ENCODE peak calls at places on chromosomes 3 and 15, in four cellular contexts. L, V, O and A are unnamed samples.

GRCh38 chr3:170999737-171000242 is 26.7 kb downstream of the SLC2A2 start:
- DNase-seq in L (no peak), V (no peak), O (no peak), A (no peak)

GRCh38 chr15:84910928-84911623 is 26.6 kb downstream of the SLC28A1 start:
- DNase-seq in L (no peak), V (no peak), O (no peak), A (no peak)

GRCh38 chr15:62549345-62549970 is 384.4 kb upstream of the C2CD4B start:
- DNase-seq in L (no peak), V (no peak), O (no peak), A (no peak)

GRCh38 chr3:173092038-173092437 is 49.0 kb downstream of the SPATA16 start:
- DNase-seq in L (no peak), V (no peak), O (no peak), A (no peak)

GRCh38 chr15:88315221-88315878 is 58.8 kb upstream of the NTRK3 start:
- DNase-seq in L (no peak), V (no peak), O (no peak), A (no peak)

GRCh38 chr15:96046620-96047240 is 283.8 kb upstream of the NR2F2 start:
- DNase-seq in L (no peak), V (no peak), O (no peak), A (no peak)

GRCh38 chr3:20041197-20041780 is 1.0 kb downstream of the KAT2B start:
- DNase-seq in L (peak), V (peak), O (peak), A (peak)

GRCh38 chr15:37653018-37653417 is 281.4 kb upstream of the TMCO5A start:
- DNase-seq in L (no peak), V (no peak), O (no peak), A (no peak)

GRCh38 chr3:138140940-138141339 is 8.8 kb upstream of the A4GNT start:
- DNase-seq in L (no peak), V (no peak), O (no peak), A (no peak)

GRCh38 chr3:60240558-60240957 is 1010.7 kb downstream of the FHIT start:
- DNase-seq in L (no peak), V (no peak), O (no peak), A (no peak)

GRCh38 chr3:42012935-42013651 is 51.2 kb upstream of the ULK4 start:
- DNase-seq in L (peak), V (peak), O (peak), A (peak)

GRCh38 chr3:106093616-106094015 is 224.8 kb upstream of the CBLB start:
- DNase-seq in L (no peak), V (no peak), O (no peak), A (no peak)

DNA sequence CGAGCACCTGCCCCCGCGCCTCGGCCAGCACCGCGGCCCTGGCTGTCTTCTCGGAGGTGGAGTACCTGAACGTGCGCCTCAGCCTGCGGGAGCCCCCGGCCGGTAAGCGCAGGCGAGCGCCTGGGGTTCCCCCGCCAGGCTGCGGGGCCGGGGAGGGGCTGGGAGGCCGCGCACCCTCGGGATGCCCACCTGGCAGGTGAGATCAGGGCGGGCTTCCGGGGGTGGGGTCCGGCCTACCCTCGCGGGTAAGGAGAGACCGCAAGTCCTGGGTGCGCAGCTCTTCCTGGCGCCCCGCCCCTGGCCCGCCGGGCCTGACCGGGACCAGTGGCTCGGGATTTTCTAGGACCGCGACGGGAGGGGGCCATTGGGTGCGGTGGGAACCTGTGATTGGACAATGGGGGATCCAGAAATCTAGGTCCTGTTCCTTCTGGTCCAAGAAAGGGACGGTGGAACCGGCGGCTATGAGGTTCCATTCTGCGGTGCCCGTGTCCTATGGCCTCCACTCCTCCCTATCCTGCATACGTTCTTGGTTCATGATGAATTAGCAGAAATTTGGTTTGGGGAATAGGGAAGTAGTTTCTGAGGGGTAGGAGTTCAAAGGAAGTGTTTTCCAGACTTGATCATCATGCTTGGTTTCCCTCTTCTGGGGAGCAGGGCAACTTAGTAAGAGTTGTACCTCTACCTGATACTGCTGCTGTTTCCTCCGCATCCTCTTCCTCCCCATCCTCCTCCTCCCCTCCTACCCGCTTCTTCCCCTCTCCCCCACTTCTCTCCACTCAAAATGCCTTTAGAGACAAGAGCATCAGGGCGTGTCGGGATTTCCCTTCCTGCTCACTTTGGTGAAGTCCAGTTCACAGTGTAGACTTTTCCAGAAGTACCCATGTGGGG is 808 bp downstream of the ARRDC4 start:
- DNase-seq in L (peak), V (peak), O (peak), A (peak)
- H3K27ac ChIP-seq in L (peak), V (peak), O (peak), A (no peak)

GRCh38 chr15:86193716-86194408 is 114.2 kb downstream of the AGBL1 start:
- DNase-seq in L (no peak), V (no peak), O (no peak), A (no peak)
- H3K4me3 ChIP-seq in L (no peak), V (peak), O (no peak), A (no peak)

GRCh38 chr3:56987238-56987932 is 73.1 kb upstream of the SPATA12 start:
- DNase-seq in L (no peak), V (no peak), O (no peak), A (no peak)
- TF ChIP-seq CTCF in L (no peak), V (no peak), O (peak), A (peak)

DNA sequence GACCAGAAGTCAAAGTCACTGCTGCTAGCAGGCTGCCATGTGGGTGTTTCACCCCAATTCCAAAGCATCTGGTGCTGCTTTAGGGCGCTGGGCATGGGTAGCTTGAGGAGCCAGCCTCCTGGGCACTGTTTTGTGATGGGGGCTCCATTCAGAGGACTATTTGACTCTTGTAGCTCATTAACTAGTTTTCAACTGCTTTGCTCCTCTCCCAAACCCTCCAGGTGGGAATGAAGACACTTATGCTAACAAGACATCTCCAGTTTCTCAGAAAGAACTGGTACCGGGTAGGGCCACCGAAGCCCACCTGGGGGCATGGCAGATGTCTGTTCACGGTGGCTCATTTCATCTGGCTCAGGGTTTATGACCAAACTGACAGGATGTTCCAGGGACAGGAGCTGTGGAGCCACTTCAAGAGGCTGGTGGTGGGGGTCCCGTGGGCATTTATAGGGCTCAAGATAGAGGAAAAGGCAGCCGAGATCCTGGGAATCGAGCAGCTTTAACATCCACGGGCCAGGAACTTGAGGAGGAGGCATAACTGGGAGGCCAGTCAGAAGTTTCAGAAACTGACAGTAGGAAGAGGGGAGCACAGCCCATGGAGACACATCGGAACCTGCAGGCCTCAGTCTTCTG is 17.7 kb downstream of the AMOTL2 start:
- DNase-seq in L (no peak), V (peak), O (no peak), A (no peak)
- H3K27ac ChIP-seq in L (peak), V (peak), O (peak), A (peak)

GRCh38 chr3:150764607-150765366 is 1.8 kb upstream of the SIAH2 start:
- DNase-seq in L (no peak), V (no peak), O (no peak), A (no peak)
- H3K4me3 ChIP-seq in L (no peak), V (no peak), O (no peak), A (peak)